ENCODE peak calls at places on chromosomes 16 and 17, in six cellular contexts. S is mucosa of descending colon, P is PC-3, A is GM12865, B is heart right ventricle, U is A549. C is an unnamed sample.

GRCh38 chr17:2138318-2138717 is 83.4 kb downstream of the HIC1 start:
- DNase-seq in U (no peak), A (peak; percentile 92), P (no peak), B (no peak), S (no peak), C (no peak)

GRCh38 chr17:14289162-14289561 is 11.7 kb upstream of the HS3ST3B1 start:
- DNase-seq in B (no peak), S (no peak), U (no peak), A (no peak), P (peak; percentile 19), C (no peak)

GRCh38 chr17:74749262-74750038 is 1.0 kb downstream of the NHERF1 start:
- DNase-seq in S (peak; percentile 81), U (no peak), B (no peak), P (peak; percentile 44), A (no peak), C (peak; percentile 32)

GRCh38 chr16:11675561-11676511 is 7.6 kb downstream of the SNN start:
- DNase-seq in P (no peak), A (no peak), S (peak; percentile 80), U (peak; percentile 64), B (no peak), C (peak; percentile 85)

GRCh38 chr16:24845726-24846547 is at the start of gene SLC5A11:
- DNase-seq in S (no peak), A (no peak), P (no peak), U (no peak), B (no peak), C (no peak)

GRCh38 chr16:56977256-56977655 is 12.1 kb upstream of the NLRC5 start:
- DNase-seq in P (no peak), S (no peak), B (no peak), U (no peak), A (no peak), C (no peak)

GRCh38 chr17:44084131-44084538 is 13.6 kb downstream of the G6PC3 start:
- DNase-seq in U (no peak), P (peak; percentile 41), A (no peak), B (no peak), S (no peak), C (peak; percentile 62)

GRCh38 chr17:8041249-8041928 is 2.5 kb downstream of the ALOX15B start:
- DNase-seq in P (peak; percentile 72), U (peak; percentile 81), S (no peak), A (peak; percentile 69), B (no peak), C (peak; percentile 40)

GRCh38 chr17:74733365-74734122 is 3.5 kb upstream of the RAB37 start:
- DNase-seq in U (no peak), S (peak; percentile 27), B (no peak), A (no peak), P (no peak), C (no peak)

GRCh38 chr16:55294129-55294528 is 29.9 kb upstream of the IRX6 start:
- DNase-seq in B (no peak), S (no peak), P (peak; percentile 1), U (no peak), A (no peak), C (no peak)

GRCh38 chr17:17127730-17128291 is 78.3 kb downstream of the PLD6 start:
- DNase-seq in U (no peak), S (peak; percentile 31), P (no peak), A (no peak), B (no peak), C (no peak)

GRCh38 chr17:19867094-19867653 is 562 bp downstream of the ULK2 start:
- DNase-seq in U (peak; percentile 81), P (peak; percentile 60), B (peak; percentile 66), S (peak; percentile 76), A (peak; percentile 72), C (peak; percentile 52)

GRCh38 chr16:69384974-69385373 is 833 bp downstream of the TERF2 start:
- DNase-seq in U (no peak), A (no peak), P (no peak), B (no peak), S (no peak), C (no peak)

GRCh38 chr16:28311913-28312312 is 19.6 kb downstream of the SBK1 start:
- DNase-seq in P (no peak), S (no peak), U (no peak), B (no peak), A (no peak), C (no peak)

GRCh38 chr16:72311426-72311825 is 139.5 kb upstream of the PMFBP1 start:
- DNase-seq in A (no peak), U (no peak), B (no peak), P (no peak), S (no peak), C (no peak)

GRCh38 chr16:12130691-12131302 is 154.3 kb downstream of the SNX29 start:
- DNase-seq in U (no peak), P (no peak), B (no peak), A (no peak), S (no peak), C (no peak)

GRCh38 chr16:81784042-81784785 is 5.1 kb downstream of the PLCG2 start:
- DNase-seq in U (no peak), A (no peak), B (no peak), P (no peak), S (no peak), C (no peak)

GRCh38 chr16:55576369-55576768 is 9.9 kb downstream of the CAPNS2 start:
- DNase-seq in S (no peak), P (no peak), A (no peak), U (no peak), B (peak; percentile 23), C (no peak)

GRCh38 chr17:70871180-70871818 is 702.0 kb downstream of the KCNJ2 start:
- DNase-seq in P (no peak), S (no peak), U (no peak), B (no peak), A (no peak), C (no peak)

GRCh38 chr16:9913604-9914330 is 268.5 kb downstream of the GRIN2A start:
- DNase-seq in B (no peak), U (no peak), S (no peak), A (no peak), P (no peak), C (no peak)

GRCh38 chr17:62676952-62677596 is 49.6 kb downstream of the MRC2 start:
- DNase-seq in U (no peak), B (no peak), P (no peak), A (no peak), S (no peak), C (no peak)

GRCh38 chr17:79155701-79156100 is 81.1 kb downstream of the ENGASE start:
- DNase-seq in S (no peak), B (no peak), P (no peak), U (no peak), A (no peak), C (no peak)

GRCh38 chr17:76911299-76912007 is 43.2 kb downstream of the MGAT5B start:
- DNase-seq in S (no peak), P (no peak), B (no peak), A (no peak), U (no peak), C (no peak)

GRCh38 chr17:45160505-45161287 is 979 bp upstream of the HEXIM2 start:
- DNase-seq in B (peak; percentile 78), U (peak; percentile 85), A (peak; percentile 63), S (peak; percentile 83), P (peak; percentile 61), C (peak; percentile 87)

GRCh38 chr17:74116087-74116717 is 87.3 kb upstream of the RPL38 start:
- DNase-seq in B (no peak), S (no peak), P (no peak), A (no peak), U (no peak), C (peak; percentile 25)

GRCh38 chr17:64155751-64156544 is 26.0 kb upstream of the ERN1 start:
- DNase-seq in A (no peak), P (peak; percentile 44), S (no peak), U (no peak), B (peak; percentile 85), C (peak; percentile 66)

GRCh38 chr17:66146394-66146793 is 45.5 kb downstream of the CEP112 start:
- DNase-seq in P (no peak), A (no peak), S (no peak), U (no peak), B (no peak), C (no peak)

GRCh38 chr17:78672880-78673371 is 95.7 kb upstream of the DNAH17 start:
- DNase-seq in U (peak; percentile 29), B (no peak), A (no peak), P (no peak), S (no peak), C (no peak)

GRCh38 chr16:88309174-88309904 is 73.4 kb upstream of the ZNF469 start:
- DNase-seq in U (no peak), A (no peak), S (peak; percentile 27), P (no peak), B (no peak), C (no peak)

GRCh38 chr17:40318835-40319332 is 9.9 kb downstream of the RARA start:
- DNase-seq in A (no peak), U (no peak), B (peak; percentile 20), P (no peak), S (peak; percentile 62), C (peak; percentile 49)

GRCh38 chr16:86961133-86961720 is 356.0 kb downstream of the C16orf95 start:
- DNase-seq in A (no peak), S (no peak), U (no peak), P (no peak), B (no peak), C (no peak)

GRCh38 chr16:71426069-71426879 is 15.6 kb downstream of the TLE7 start:
- DNase-seq in P (no peak), S (no peak), A (peak; percentile 89), B (no peak), U (peak; percentile 98), C (peak; percentile 78)

GRCh38 chr16:89956511-89957213 is 8.1 kb downstream of the DEF8 start:
- DNase-seq in P (no peak), B (no peak), A (no peak), U (no peak), S (no peak), C (no peak)

GRCh38 chr16:87060026-87060986 is 256.9 kb downstream of the C16orf95 start:
- DNase-seq in P (no peak), U (peak; percentile 16), S (no peak), A (peak; percentile 67), B (peak; percentile 18), C (peak; percentile 11)

GRCh38 chr17:36545093-36545464 is 360 bp downstream of the GGNBP2 start:
- DNase-seq in P (no peak), S (no peak), B (no peak), A (no peak), U (no peak), C (peak; percentile 95)

GRCh38 chr16:13453938-13454553 is 465.9 kb upstream of the ERCC4 start:
- DNase-seq in U (peak; percentile 16), B (no peak), P (peak; percentile 31), A (peak; percentile 63), S (no peak), C (peak; percentile 52)
- TF ChIP-seq CTCF in U (peak; percentile 56), B (peak; percentile 42), P (peak; percentile 66), A (peak; percentile 49), S (no peak), C (peak; percentile 61)

GRCh38 chr16:3490911-3491629 is 4.2 kb downstream of the C16orf90 start:
- DNase-seq in S (peak; percentile 48), U (no peak), A (no peak), P (no peak), B (no peak), C (no peak)
- TF ChIP-seq CTCF in S (no peak), U (no peak), A (no peak), P (no peak), B (peak; percentile 21), C (no peak)

GRCh38 chr16:85239871-85240270 is 127.6 kb upstream of the CIBAR2 start:
- DNase-seq in B (no peak), S (no peak), U (no peak), P (no peak), A (no peak), C (no peak)
- TF ChIP-seq CTCF in B (no peak), S (no peak), U (no peak), P (no peak), A (no peak), C (no peak)

GRCh38 chr17:6843241-6843890 is 11.8 kb upstream of the TEKT1 start:
- DNase-seq in B (no peak), A (peak; percentile 48), U (peak; percentile 74), P (peak; percentile 78), S (no peak), C (no peak)
- TF ChIP-seq CTCF in B (peak; percentile 63), A (peak; percentile 31), U (peak; percentile 92), P (peak; percentile 61), S (no peak), C (no peak)

C was measured in Calu3.